ENCODE peak calls at places on chromosomes 6 and 20, in six cellular contexts. J is cardiac muscle cell, V is Panc1, O is fibroblast of mammary gland, X is epithelial cell of esophagus, C is spleen. R is an unnamed sample.
A peak's percentile ranks its signal among the peaks of the same experiment; 100 is the strongest.

GRCh38 chr20:59455392-59456341 is 148.7 kb upstream of the PHACTR3 start:
- DNase-seq in J (peak; percentile 21), V (no peak), O (peak; percentile 4), X (no peak), C (peak; percentile 47), R (no peak)

GRCh38 chr6:33061987-33062386 is 11.5 kb downstream of the HLA-DPA1 start:
- DNase-seq in J (peak; percentile 38), V (no peak), O (peak; percentile 48), X (no peak), C (no peak), R (no peak)

GRCh38 chr6:83226517-83226916 is 33.4 kb downstream of the RWDD2A start:
- DNase-seq in J (no peak), V (no peak), O (peak; percentile 10), X (no peak), C (no peak), R (no peak)

GRCh38 chr6:157058574-157058973 is 264.7 kb downstream of the TMEM242 start:
- DNase-seq in J (no peak), V (no peak), O (no peak), X (no peak), C (peak; percentile 75), R (no peak)

GRCh38 chr6:150057501-150057951 is 11.4 kb downstream of the ULBP3 start:
- DNase-seq in J (no peak), V (no peak), O (no peak), X (no peak), C (no peak), R (no peak)

GRCh38 chr6:158661156-158661555 is 11.3 kb downstream of the SYTL3 start:
- DNase-seq in J (no peak), V (no peak), O (no peak), X (peak; percentile 58), C (no peak), R (no peak)

GRCh38 chr6:52670502-52671409 is at the start of gene TMEM14A:
- DNase-seq in J (peak; percentile 95), V (no peak), O (peak; percentile 90), X (peak; percentile 95), C (peak; percentile 98), R (peak; percentile 27)

GRCh38 chr6:146542881-146543210 is 787 bp upstream of the RAB32 start:
- DNase-seq in J (no peak), V (no peak), O (peak; percentile 27), X (no peak), C (no peak), R (no peak)

GRCh38 chr20:3563548-3564177 is 92.8 kb downstream of the ATRN start:
- DNase-seq in J (peak; percentile 65), V (peak; percentile 33), O (peak; percentile 67), X (peak; percentile 63), C (no peak), R (no peak)

GRCh38 chr20:45070932-45071632 is 29.8 kb downstream of the KCNS1 start:
- DNase-seq in J (peak; percentile 69), V (no peak), O (peak; percentile 38), X (peak; percentile 69), C (no peak), R (no peak)

GRCh38 chr6:3861424-3861823 is 12.3 kb downstream of the FAM50B start:
- DNase-seq in J (no peak), V (no peak), O (no peak), X (peak; percentile 76), C (no peak), R (no peak)

GRCh38 chr20:57580478-57581201 is 19.7 kb downstream of the PCK1 start:
- DNase-seq in J (no peak), V (no peak), O (no peak), X (no peak), C (peak; percentile 47), R (no peak)
- H3K4me3 ChIP-seq in J (no peak overlapping the region), V (no peak overlapping the region), O (no peak overlapping the region), X (no peak overlapping the region), C (no peak overlapping the region), R (no peak overlapping the region)

GRCh38 chr6:143279385-143279784 is 171.1 kb downstream of the ADAT2 start:
- DNase-seq in J (peak; percentile 28), V (peak; percentile 5), O (peak; percentile 26), X (peak; percentile 45), C (no peak), R (no peak)
- TF ChIP-seq CTCF in J (peak; percentile 31), V (peak; percentile 74), O (peak; percentile 25), X (peak; percentile 33), C (no peak), R (peak; percentile 42)

GRCh38 chr20:49610701-49611538 is 43.0 kb upstream of the PTGIS start:
- DNase-seq in J (peak; percentile 63), V (peak; percentile 61), O (no peak), X (peak; percentile 55), C (peak; percentile 95), R (no peak)
- H3K4me3 ChIP-seq in J (no peak overlapping the region), V (peak overlapping the region; percentile 61), O (no peak overlapping the region), X (no peak overlapping the region), C (peak overlapping the region; percentile 13), R (peak overlapping the region; percentile 44)

GRCh38 chr6:118408863-118409262 is 139.2 kb upstream of the PLN start:
- DNase-seq in J (no peak), V (no peak), O (no peak), X (no peak), C (no peak), R (no peak)
- TF ChIP-seq CTCF in J (no peak), V (no peak), O (no peak), X (no peak), C (no peak), R (no peak)

DNA sequence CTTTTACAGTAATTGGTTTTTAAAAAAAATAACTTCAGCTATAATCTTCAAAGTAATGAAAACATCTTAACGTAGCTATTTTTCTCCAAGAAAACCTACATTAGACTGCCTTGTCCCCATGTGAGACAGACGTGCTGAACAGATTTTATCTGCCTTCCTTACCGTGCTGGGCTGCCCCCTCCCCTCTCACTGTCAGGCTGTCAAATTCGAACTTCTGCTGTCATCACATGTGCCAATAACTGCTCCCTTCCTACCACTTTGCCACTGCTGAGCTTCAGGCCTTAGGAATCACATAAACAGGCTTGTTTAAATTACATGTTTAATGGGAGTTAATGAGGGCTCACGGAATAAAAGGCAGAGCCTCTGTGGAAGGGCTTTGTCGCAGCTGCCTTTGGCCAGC is 77.0 kb upstream of the NHSL1 start:
- DNase-seq in J (no peak), V (no peak), O (no peak), X (no peak), C (no peak), R (no peak)
- H3K4me3 ChIP-seq in J (no peak overlapping the region), V (no peak overlapping the region), O (no peak overlapping the region), X (no peak overlapping the region), C (no peak overlapping the region), R (no peak overlapping the region)

R was measured in epithelial cell of proximal tubule.